ENCODE peak calls at places on chromosomes 2 and 18, in eight cellular contexts. One of them, this sample, is unnamed.

GRCh38 chr18:8800445-8800844 is 95.1 kb downstream of the MTCL1 start:
- DNase-seq in ovary: no peak
- DNase-seq in lower lobe of right lung: no peak
- DNase-seq in right lobe of liver: no peak
- DNase-seq in psoas muscle: no peak
- DNase-seq in cardiac muscle cell: peak
- DNase-seq in transverse colon: no peak
- DNase-seq in CD4-positive, alpha-beta memory T cell: no peak
- DNase-seq in this sample: no peak

GRCh38 chr2:237507478-237507877 is 20.4 kb downstream of the MLPH start:
- DNase-seq in ovary: no peak
- DNase-seq in lower lobe of right lung: no peak
- DNase-seq in right lobe of liver: no peak
- DNase-seq in psoas muscle: no peak
- DNase-seq in cardiac muscle cell: no peak
- DNase-seq in transverse colon: no peak
- DNase-seq in CD4-positive, alpha-beta memory T cell: no peak
- DNase-seq in this sample: no peak

GRCh38 chr2:72031346-72032115 is 116.1 kb downstream of the CYP26B1 start:
- DNase-seq in ovary: no peak
- DNase-seq in lower lobe of right lung: no peak
- DNase-seq in right lobe of liver: no peak
- DNase-seq in psoas muscle: no peak
- DNase-seq in cardiac muscle cell: no peak
- DNase-seq in transverse colon: no peak
- DNase-seq in CD4-positive, alpha-beta memory T cell: no peak
- DNase-seq in this sample: no peak

GRCh38 chr2:18380316-18380715 is 180.1 kb downstream of the RDH14 start:
- DNase-seq in ovary: no peak
- DNase-seq in lower lobe of right lung: no peak
- DNase-seq in right lobe of liver: no peak
- DNase-seq in psoas muscle: no peak
- DNase-seq in cardiac muscle cell: peak
- DNase-seq in transverse colon: no peak
- DNase-seq in CD4-positive, alpha-beta memory T cell: no peak
- DNase-seq in this sample: no peak

GRCh38 chr2:116980354-116980753 is 834.1 kb upstream of the DDX18 start:
- DNase-seq in ovary: no peak
- DNase-seq in lower lobe of right lung: no peak
- DNase-seq in right lobe of liver: no peak
- DNase-seq in psoas muscle: no peak
- DNase-seq in cardiac muscle cell: no peak
- DNase-seq in transverse colon: no peak
- DNase-seq in CD4-positive, alpha-beta memory T cell: no peak
- DNase-seq in this sample: no peak

GRCh38 chr2:231425811-231426703 is 30.5 kb downstream of the B3GNT7 start:
- DNase-seq in ovary: no peak
- DNase-seq in lower lobe of right lung: no peak
- DNase-seq in right lobe of liver: no peak
- DNase-seq in psoas muscle: no peak
- DNase-seq in cardiac muscle cell: no peak
- DNase-seq in transverse colon: no peak
- DNase-seq in CD4-positive, alpha-beta memory T cell: peak
- DNase-seq in this sample: no peak

GRCh38 chr2:102187191-102188150 is 648 bp downstream of the IL1RL2 start:
- DNase-seq in ovary: peak
- DNase-seq in lower lobe of right lung: peak
- DNase-seq in right lobe of liver: peak
- DNase-seq in psoas muscle: peak
- DNase-seq in cardiac muscle cell: peak
- DNase-seq in transverse colon: peak
- DNase-seq in CD4-positive, alpha-beta memory T cell: peak
- DNase-seq in this sample: peak

GRCh38 chr2:119247844-119248271 is 24.2 kb downstream of the STEAP3 start:
- DNase-seq in ovary: peak
- DNase-seq in lower lobe of right lung: peak
- DNase-seq in right lobe of liver: no peak
- DNase-seq in psoas muscle: no peak
- DNase-seq in cardiac muscle cell: no peak
- DNase-seq in transverse colon: no peak
- DNase-seq in CD4-positive, alpha-beta memory T cell: no peak
- DNase-seq in this sample: no peak

GRCh38 chr2:90079374-90079773 is 1387.9 kb downstream of the RPIA start:
- DNase-seq in ovary: no peak
- DNase-seq in lower lobe of right lung: no peak
- DNase-seq in right lobe of liver: no peak
- DNase-seq in psoas muscle: no peak
- DNase-seq in cardiac muscle cell: no peak
- DNase-seq in transverse colon: no peak
- DNase-seq in CD4-positive, alpha-beta memory T cell: no peak
- DNase-seq in this sample: no peak

GRCh38 chr2:167480986-167481309 is 592.7 kb downstream of the XIRP2 start:
- DNase-seq in ovary: no peak
- DNase-seq in lower lobe of right lung: no peak
- DNase-seq in right lobe of liver: no peak
- DNase-seq in psoas muscle: no peak
- DNase-seq in cardiac muscle cell: no peak
- DNase-seq in transverse colon: no peak
- DNase-seq in CD4-positive, alpha-beta memory T cell: no peak
- DNase-seq in this sample: no peak

GRCh38 chr2:149715005-149715592 is 127.5 kb upstream of the MMADHC start:
- DNase-seq in ovary: no peak
- DNase-seq in lower lobe of right lung: no peak
- DNase-seq in right lobe of liver: no peak
- DNase-seq in psoas muscle: no peak
- DNase-seq in cardiac muscle cell: peak
- DNase-seq in transverse colon: no peak
- DNase-seq in CD4-positive, alpha-beta memory T cell: no peak
- DNase-seq in this sample: no peak

GRCh38 chr2:191635333-191636234 is 42.4 kb upstream of the NABP1 start:
- DNase-seq in ovary: no peak
- DNase-seq in lower lobe of right lung: no peak
- DNase-seq in right lobe of liver: no peak
- DNase-seq in psoas muscle: no peak
- DNase-seq in cardiac muscle cell: peak
- DNase-seq in transverse colon: no peak
- DNase-seq in CD4-positive, alpha-beta memory T cell: no peak
- DNase-seq in this sample: no peak

GRCh38 chr18:59715966-59716369 is 18.7 kb upstream of the CCBE1 start:
- DNase-seq in ovary: no peak
- DNase-seq in lower lobe of right lung: no peak
- DNase-seq in right lobe of liver: no peak
- DNase-seq in psoas muscle: no peak
- DNase-seq in cardiac muscle cell: peak
- DNase-seq in transverse colon: no peak
- DNase-seq in CD4-positive, alpha-beta memory T cell: no peak
- DNase-seq in this sample: no peak

GRCh38 chr2:96413067-96413722 is 77.6 kb downstream of the NCAPH start:
- DNase-seq in ovary: no peak
- DNase-seq in lower lobe of right lung: no peak
- DNase-seq in right lobe of liver: no peak
- DNase-seq in psoas muscle: peak
- DNase-seq in cardiac muscle cell: peak
- DNase-seq in transverse colon: peak
- DNase-seq in CD4-positive, alpha-beta memory T cell: no peak
- DNase-seq in this sample: no peak
- H3K27ac ChIP-seq in ovary: no peak
- H3K27ac ChIP-seq in lower lobe of right lung: peak
- H3K27ac ChIP-seq in right lobe of liver: peak
- H3K27ac ChIP-seq in psoas muscle: peak
- H3K27ac ChIP-seq in cardiac muscle cell: no peak
- H3K27ac ChIP-seq in transverse colon: peak
- H3K27ac ChIP-seq in CD4-positive, alpha-beta memory T cell: no peak
- H3K27ac ChIP-seq in this sample: peak

GRCh38 chr18:32884543-32884942 is 111.7 kb upstream of the KLHL14 start:
- DNase-seq in ovary: no peak
- DNase-seq in lower lobe of right lung: no peak
- DNase-seq in right lobe of liver: no peak
- DNase-seq in psoas muscle: no peak
- DNase-seq in cardiac muscle cell: no peak
- DNase-seq in transverse colon: no peak
- DNase-seq in CD4-positive, alpha-beta memory T cell: no peak
- DNase-seq in this sample: no peak

GRCh38 chr18:32877371-32877770 is 104.5 kb upstream of the KLHL14 start:
- DNase-seq in ovary: no peak
- DNase-seq in lower lobe of right lung: no peak
- DNase-seq in right lobe of liver: no peak
- DNase-seq in psoas muscle: no peak
- DNase-seq in cardiac muscle cell: no peak
- DNase-seq in transverse colon: no peak
- DNase-seq in CD4-positive, alpha-beta memory T cell: no peak
- DNase-seq in this sample: no peak

GRCh38 chr18:32875625-32876024 is 102.8 kb upstream of the KLHL14 start:
- DNase-seq in ovary: no peak
- DNase-seq in lower lobe of right lung: no peak
- DNase-seq in right lobe of liver: no peak
- DNase-seq in psoas muscle: no peak
- DNase-seq in cardiac muscle cell: no peak
- DNase-seq in transverse colon: no peak
- DNase-seq in CD4-positive, alpha-beta memory T cell: no peak
- DNase-seq in this sample: no peak

GRCh38 chr18:32879497-32879896 is 106.7 kb upstream of the KLHL14 start:
- DNase-seq in ovary: no peak
- DNase-seq in lower lobe of right lung: no peak
- DNase-seq in right lobe of liver: no peak
- DNase-seq in psoas muscle: no peak
- DNase-seq in cardiac muscle cell: no peak
- DNase-seq in transverse colon: no peak
- DNase-seq in CD4-positive, alpha-beta memory T cell: no peak
- DNase-seq in this sample: no peak

DNA sequence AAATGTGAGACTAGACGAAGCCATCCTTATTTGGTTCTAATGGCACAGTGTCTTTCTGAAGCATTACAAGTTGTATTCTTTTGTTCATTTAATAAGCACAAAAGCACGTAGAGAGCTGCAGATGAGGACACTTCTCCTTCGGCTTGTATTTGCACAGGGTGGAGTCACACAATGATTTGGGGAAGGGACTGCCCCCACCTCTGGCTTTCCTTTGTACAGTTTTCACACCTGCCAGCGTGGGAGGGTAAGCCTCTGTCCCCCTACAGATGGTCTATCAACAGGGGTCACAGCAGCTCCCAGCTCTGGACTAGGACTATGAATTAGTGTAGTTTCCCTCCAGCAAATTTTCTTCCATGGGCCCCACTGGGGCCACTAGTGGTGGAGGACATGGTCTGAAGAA is 108.2 kb upstream of the KLHL14 start:
- DNase-seq in ovary: no peak
- DNase-seq in lower lobe of right lung: no peak
- DNase-seq in right lobe of liver: no peak
- DNase-seq in psoas muscle: no peak
- DNase-seq in cardiac muscle cell: no peak
- DNase-seq in transverse colon: no peak
- DNase-seq in CD4-positive, alpha-beta memory T cell: no peak
- DNase-seq in this sample: no peak
- H3K27ac ChIP-seq in ovary: no peak
- H3K27ac ChIP-seq in lower lobe of right lung: no peak
- H3K27ac ChIP-seq in right lobe of liver: no peak
- H3K27ac ChIP-seq in psoas muscle: no peak
- H3K27ac ChIP-seq in cardiac muscle cell: no peak
- H3K27ac ChIP-seq in transverse colon: no peak
- H3K27ac ChIP-seq in CD4-positive, alpha-beta memory T cell: no peak
- H3K27ac ChIP-seq in this sample: no peak

DNA sequence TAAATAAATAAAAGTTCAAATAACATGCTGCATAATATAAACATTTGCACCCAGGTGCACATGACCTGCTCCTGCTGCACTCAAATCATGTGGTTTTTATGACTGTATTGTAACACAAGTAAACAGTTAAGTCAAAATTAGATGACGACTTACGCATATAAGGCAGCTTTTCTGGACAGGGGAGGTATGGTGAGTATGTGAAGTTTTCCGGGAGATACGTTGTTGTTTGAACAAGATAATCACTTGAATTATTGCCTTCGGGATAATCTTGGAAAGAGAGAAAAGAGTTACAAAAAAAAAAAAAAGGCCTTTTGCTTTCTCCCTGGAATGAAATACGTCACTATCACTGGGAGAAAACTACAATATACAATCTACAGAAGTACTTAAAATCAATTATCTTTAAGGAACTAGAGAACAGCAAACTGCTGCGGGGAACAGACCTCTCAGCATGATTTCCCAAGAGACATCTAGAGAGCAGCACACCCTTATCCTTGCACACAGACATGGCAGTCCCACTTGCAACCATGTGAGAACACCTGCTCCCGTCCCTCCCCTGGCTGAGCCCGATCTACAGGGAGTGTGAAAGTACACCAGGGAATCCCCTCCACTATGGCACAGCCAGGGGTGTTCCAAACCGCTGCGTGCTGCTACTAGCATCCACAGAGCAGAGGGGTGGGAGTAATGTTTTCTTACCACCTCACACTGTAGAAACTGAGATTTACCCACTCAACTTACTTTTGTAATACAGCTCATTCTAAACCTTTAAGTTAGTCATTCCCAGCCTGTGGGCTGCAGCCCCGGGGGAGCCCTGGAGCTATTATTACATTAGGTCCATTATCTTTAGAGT is 26.3 kb downstream of the B4GALT6 start:
- DNase-seq in ovary: no peak
- DNase-seq in lower lobe of right lung: no peak
- DNase-seq in right lobe of liver: no peak
- DNase-seq in psoas muscle: no peak
- DNase-seq in cardiac muscle cell: no peak
- DNase-seq in transverse colon: no peak
- DNase-seq in CD4-positive, alpha-beta memory T cell: no peak
- DNase-seq in this sample: no peak
- H3K27ac ChIP-seq in ovary: no peak
- H3K27ac ChIP-seq in lower lobe of right lung: no peak
- H3K27ac ChIP-seq in right lobe of liver: no peak
- H3K27ac ChIP-seq in psoas muscle: peak
- H3K27ac ChIP-seq in cardiac muscle cell: no peak
- H3K27ac ChIP-seq in transverse colon: peak
- H3K27ac ChIP-seq in CD4-positive, alpha-beta memory T cell: no peak
- H3K27ac ChIP-seq in this sample: no peak

DNA sequence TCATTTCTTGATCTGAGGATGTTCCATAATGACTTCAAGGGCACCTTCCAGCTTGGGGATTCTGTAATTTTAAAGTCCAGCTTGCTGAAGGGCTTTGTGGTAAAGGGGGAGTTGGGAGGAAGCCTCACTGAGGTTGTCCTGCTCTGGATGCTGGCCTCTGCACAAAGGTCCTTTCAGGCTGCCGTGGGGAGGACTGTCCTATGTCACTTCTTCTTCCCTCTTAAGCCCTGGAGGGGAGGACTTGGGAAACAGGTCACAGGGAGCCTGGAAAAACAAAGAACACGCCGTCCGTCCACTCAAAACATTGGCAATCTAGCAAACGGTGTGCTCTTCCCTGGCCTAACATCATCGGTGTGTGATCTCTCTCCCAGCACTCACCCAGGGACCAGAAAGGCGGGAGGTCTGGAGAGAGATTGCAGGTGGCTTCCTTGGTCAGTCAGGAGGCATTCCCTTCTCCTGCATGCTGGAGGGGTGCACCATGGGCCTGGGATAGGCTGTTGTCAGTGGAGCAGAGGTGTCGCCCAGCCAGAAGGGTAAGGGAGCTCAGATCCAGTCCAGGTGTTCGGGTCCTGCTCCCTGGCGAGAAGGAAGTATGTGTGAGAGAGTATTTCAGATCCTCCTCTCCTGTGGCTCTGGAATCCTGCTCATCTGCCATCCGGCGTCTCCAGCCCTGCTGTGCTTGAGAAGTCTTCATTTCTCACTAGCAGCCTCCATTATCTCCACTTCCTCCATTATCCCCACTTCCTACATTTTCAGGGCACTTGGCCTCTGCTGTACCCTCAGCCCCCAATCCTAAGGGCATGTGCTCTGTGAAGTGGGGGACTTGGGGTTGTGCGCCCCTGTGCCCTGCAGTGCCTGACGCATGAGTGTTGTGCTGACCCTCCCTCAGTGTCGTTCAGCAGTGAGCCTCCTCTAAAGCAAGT is 20.1 kb downstream of the ASAP2 start:
- DNase-seq in ovary: no peak
- DNase-seq in lower lobe of right lung: no peak
- DNase-seq in right lobe of liver: no peak
- DNase-seq in psoas muscle: no peak
- DNase-seq in cardiac muscle cell: no peak
- DNase-seq in transverse colon: no peak
- DNase-seq in CD4-positive, alpha-beta memory T cell: no peak
- DNase-seq in this sample: no peak
- H3K27ac ChIP-seq in ovary: no peak
- H3K27ac ChIP-seq in lower lobe of right lung: peak
- H3K27ac ChIP-seq in right lobe of liver: no peak
- H3K27ac ChIP-seq in psoas muscle: no peak
- H3K27ac ChIP-seq in cardiac muscle cell: no peak
- H3K27ac ChIP-seq in transverse colon: no peak
- H3K27ac ChIP-seq in CD4-positive, alpha-beta memory T cell: no peak
- H3K27ac ChIP-seq in this sample: no peak

This sample was measured in substantia nigra.